ENCODE peak calls at places on chromosomes 7 and 10, in seven cellular contexts. Z, C, P, E, V, B and W are unnamed samples.

GRCh38 chr10:123614888-123615287 is 51.3 kb upstream of the GPR26 start:
- DNase-seq in Z (no peak), C (peak), P (peak), E (peak), V (peak), B (peak), W (no peak)

GRCh38 chr10:95246582-95247051 is 44.2 kb downstream of the PDLIM1 start:
- DNase-seq in Z (peak), C (peak), P (peak), E (peak), V (peak), B (peak), W (peak)

GRCh38 chr10:92011560-92012214 is 88.1 kb downstream of the BTAF1 start:
- DNase-seq in Z (no peak), C (peak), P (no peak), E (peak), V (peak), B (no peak), W (peak)

GRCh38 chr7:65302883-65303282 is 70.8 kb upstream of the ZNF92 start:
- DNase-seq in Z (no peak), C (no peak), P (no peak), E (no peak), V (no peak), B (no peak), W (no peak)

GRCh38 chr7:13989138-13989943 is at the start of gene ETV1:
- DNase-seq in Z (no peak), C (peak), P (peak), E (peak), V (peak), B (no peak), W (peak)

GRCh38 chr10:17669185-17669872 is 25.4 kb downstream of the STAM start:
- DNase-seq in Z (peak), C (no peak), P (no peak), E (no peak), V (no peak), B (peak), W (no peak)

GRCh38 chr7:148340881-148341280 is 249.7 kb upstream of the C7orf33 start:
- DNase-seq in Z (no peak), C (no peak), P (no peak), E (no peak), V (no peak), B (no peak), W (no peak)

GRCh38 chr7:95334434-95334833 is 10.1 kb upstream of the PON1 start:
- DNase-seq in Z (no peak), C (no peak), P (no peak), E (no peak), V (no peak), B (no peak), W (no peak)

GRCh38 chr10:119235381-119235780 is 28.0 kb downstream of the GRK5 start:
- DNase-seq in Z (no peak), C (no peak), P (peak), E (no peak), V (peak), B (no peak), W (peak)

GRCh38 chr7:51029131-51029530 is 246.4 kb upstream of the GRB10 start:
- DNase-seq in Z (no peak), C (no peak), P (no peak), E (no peak), V (no peak), B (no peak), W (no peak)

GRCh38 chr10:109616356-109616755 is 307.0 kb downstream of the XPNPEP1 start:
- DNase-seq in Z (no peak), C (no peak), P (no peak), E (no peak), V (no peak), B (no peak), W (no peak)

GRCh38 chr7:929311-929711 is 25.2 kb downstream of the ADAP1 start:
- DNase-seq in Z (no peak), C (no peak), P (peak), E (no peak), V (peak), B (no peak), W (no peak)